ENCODE peak calls at places on chromosomes 11 and 22, in eight cellular contexts. F is Peyer's patch, K is tibial artery, D is GM13977, S is ovary, C is HCT116, H is lung, N is transverse colon. G is an unnamed sample.

GRCh38 chr11:83676061-83676460 is 389.9 kb upstream of the CCDC90B start:
- DNase-seq in F (no peak), K (no peak), D (no peak), S (no peak), C (no peak), H (no peak), N (no peak), G (no peak)

GRCh38 chr11:129731316-129731715 is 84.3 kb upstream of the TMEM45B start:
- DNase-seq in F (no peak), K (no peak), D (no peak), S (no peak), C (no peak), H (no peak), N (no peak), G (no peak)

GRCh38 chr22:48719978-48720661 is 1107.6 kb downstream of the BRD1 start:
- DNase-seq in F (no peak), K (peak), D (no peak), S (no peak), C (no peak), H (no peak), N (no peak), G (no peak)

GRCh38 chr22:46568102-46568809 is 30.8 kb upstream of the CELSR1 start:
- DNase-seq in F (no peak), K (no peak), D (no peak), S (no peak), C (no peak), H (no peak), N (no peak), G (no peak)

GRCh38 chr11:130527648-130528300 is 79.3 kb downstream of the ADAMTS15 start:
- DNase-seq in F (no peak), K (no peak), D (no peak), S (no peak), C (no peak), H (no peak), N (no peak), G (no peak)

GRCh38 chr11:13098067-13098466 is 89.0 kb downstream of the RASSF10 start:
- DNase-seq in F (no peak), K (no peak), D (no peak), S (no peak), C (no peak), H (no peak), N (no peak), G (no peak)

GRCh38 chr11:63427971-63428508 is 58.5 kb downstream of the SLC22A9 start:
- DNase-seq in F (no peak), K (no peak), D (no peak), S (no peak), C (no peak), H (no peak), N (no peak), G (no peak)

GRCh38 chr22:43252319-43252718 is 65.4 kb upstream of the TTLL12 start:
- DNase-seq in F (no peak), K (no peak), D (no peak), S (no peak), C (no peak), H (no peak), N (no peak), G (no peak)

GRCh38 chr22:44399196-44399837 is 86.6 kb upstream of the SHISAL1 start:
- DNase-seq in F (peak), K (peak), D (no peak), S (no peak), C (no peak), H (no peak), N (peak), G (no peak)

GRCh38 chr11:2269601-2270321 is 627 bp downstream of the ASCL2 start:
- DNase-seq in F (peak), K (peak), D (peak), S (peak), C (no peak), H (peak), N (peak), G (peak)

GRCh38 chr11:103257360-103257759 is 148.1 kb downstream of the DYNC2H1 start:
- DNase-seq in F (no peak), K (no peak), D (no peak), S (no peak), C (peak), H (no peak), N (no peak), G (no peak)

GRCh38 chr11:76237914-76238313 is 31.6 kb upstream of the WNT11 start:
- DNase-seq in F (no peak), K (no peak), D (no peak), S (no peak), C (peak), H (no peak), N (no peak), G (no peak)

GRCh38 chr11:34105079-34105956 is at the start of gene NAT10:
- DNase-seq in F (peak), K (peak), D (peak), S (peak), C (peak), H (peak), N (peak), G (peak)

GRCh38 chr22:48802576-48802975 is 1025.1 kb downstream of the BRD1 start:
- DNase-seq in F (no peak), K (no peak), D (no peak), S (no peak), C (no peak), H (no peak), N (no peak), G (no peak)

GRCh38 chr11:62444271-62444833 is 25.5 kb downstream of the SCGB1A1 start:
- DNase-seq in F (peak), K (peak), D (peak), S (peak), C (no peak), H (peak), N (peak), G (peak)

DNA sequence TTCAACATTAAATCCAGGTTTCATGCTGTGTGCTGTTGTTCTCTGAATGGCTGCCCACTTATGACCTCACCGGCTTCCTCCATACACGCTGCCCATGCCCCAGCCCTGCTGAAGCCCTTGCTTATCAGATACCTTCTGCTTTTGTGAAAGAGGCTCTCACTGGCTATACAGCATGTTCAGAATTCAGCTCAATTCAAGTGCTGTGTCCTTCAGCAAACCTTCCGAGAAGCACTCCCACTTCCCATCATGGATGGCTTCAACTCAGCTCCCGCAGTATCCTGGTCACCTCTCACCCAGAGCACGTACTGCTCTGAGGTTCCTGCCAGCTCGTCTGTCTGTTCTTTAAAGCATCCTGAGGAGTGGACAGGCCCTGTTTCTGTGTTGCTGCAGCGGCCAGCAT is 49.2 kb downstream of the PPFIA1 start:
- DNase-seq in F (no peak), K (no peak), D (no peak), S (no peak), C (no peak), H (peak), N (no peak), G (no peak)
- TF ChIP-seq CTCF in F (no peak), K (no peak), D (no peak), S (no peak), C (no peak), H (no peak), N (no peak), G (no peak)

DNA sequence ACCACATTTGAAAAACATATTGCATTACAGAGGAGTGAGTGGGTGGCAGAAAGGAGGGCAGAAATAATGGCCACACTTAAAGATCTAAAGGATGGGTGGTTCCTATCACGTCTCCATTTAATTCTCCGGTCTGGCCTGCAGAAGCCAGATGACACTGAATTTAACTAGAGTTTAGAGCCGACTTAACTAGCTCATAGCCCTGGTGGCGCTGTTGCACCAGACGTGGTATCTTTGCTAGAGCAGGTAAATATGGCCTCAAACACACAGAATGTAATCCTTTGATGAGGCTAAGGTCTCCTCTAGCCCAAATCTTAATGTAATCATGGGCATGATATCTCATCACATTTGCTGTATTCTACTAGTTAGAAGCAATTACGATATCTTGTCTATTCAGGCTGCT is 51.5 kb upstream of the GAL start:
- DNase-seq in F (peak), K (no peak), D (no peak), S (no peak), C (peak), H (no peak), N (peak), G (peak)
- TF ChIP-seq CTCF in F (no peak), K (no peak), D (peak), S (no peak), C (peak), H (no peak), N (peak), G (peak)

DNA sequence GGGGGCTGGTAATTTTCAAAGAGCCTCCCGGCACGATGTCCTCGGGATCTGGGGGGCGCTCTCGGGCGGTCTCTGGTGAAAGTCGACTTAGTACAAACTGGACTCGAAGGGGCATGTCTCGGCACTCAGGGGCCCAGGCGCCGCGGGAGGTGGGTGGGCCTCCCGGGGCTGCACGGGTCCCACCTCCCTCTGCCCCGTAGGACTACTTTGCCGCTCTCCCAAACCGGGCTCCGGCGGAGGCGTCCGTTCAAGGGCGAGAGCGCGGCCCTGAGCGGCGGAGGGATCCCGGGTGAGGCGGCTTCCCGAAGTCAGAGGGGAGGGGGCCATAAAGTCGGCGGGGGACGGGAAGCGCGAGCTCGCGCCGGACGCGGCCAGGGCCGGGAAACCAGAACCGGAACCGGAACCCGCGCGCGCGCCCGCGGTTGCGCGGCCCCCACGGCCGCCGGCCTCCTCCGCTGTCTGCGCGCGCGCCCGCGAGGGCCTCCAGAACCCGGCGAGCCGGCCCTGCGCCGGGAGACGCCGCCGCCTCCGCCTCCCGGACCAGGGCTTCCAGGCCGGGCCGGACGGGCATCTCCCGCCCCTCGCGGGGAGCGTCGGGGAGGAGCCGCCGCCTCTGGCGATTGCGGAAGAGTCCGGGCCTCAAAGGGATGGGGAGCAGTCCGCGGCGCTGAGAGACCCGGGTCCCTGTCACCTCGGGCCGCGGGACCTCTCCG is at the start of gene ARHGEF12:
- DNase-seq in F (peak), K (peak), D (peak), S (peak), C (peak), H (peak), N (peak), G (peak)
- TF ChIP-seq CTCF in F (peak), K (peak), D (peak), S (no peak), C (peak), H (no peak), N (peak), G (peak)

DNA sequence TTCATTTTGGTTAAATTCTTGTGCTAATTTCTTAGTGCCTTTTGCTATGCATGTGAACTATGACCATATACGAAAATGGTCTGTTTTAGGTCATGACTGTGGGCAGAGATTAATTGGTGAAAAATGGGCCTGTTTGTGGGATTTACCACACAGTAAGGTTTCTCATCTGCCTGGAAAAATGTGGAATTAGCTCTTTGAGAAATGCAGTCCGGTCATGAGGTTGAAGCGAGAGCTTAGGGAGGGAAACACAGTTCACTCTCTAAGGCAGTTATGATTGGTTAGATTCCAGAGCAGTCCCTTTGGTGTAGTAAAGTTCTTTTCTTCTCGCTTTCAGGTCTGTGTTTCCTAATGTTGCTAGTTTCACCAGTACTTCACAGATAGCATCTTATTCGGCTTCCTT is 1.2 kb upstream of the PDE3B start:
- DNase-seq in F (no peak), K (no peak), D (no peak), S (no peak), C (no peak), H (no peak), N (no peak), G (no peak)
- TF ChIP-seq CTCF in F (no peak), K (no peak), D (no peak), S (no peak), C (no peak), H (no peak), N (no peak), G (no peak)

DNA sequence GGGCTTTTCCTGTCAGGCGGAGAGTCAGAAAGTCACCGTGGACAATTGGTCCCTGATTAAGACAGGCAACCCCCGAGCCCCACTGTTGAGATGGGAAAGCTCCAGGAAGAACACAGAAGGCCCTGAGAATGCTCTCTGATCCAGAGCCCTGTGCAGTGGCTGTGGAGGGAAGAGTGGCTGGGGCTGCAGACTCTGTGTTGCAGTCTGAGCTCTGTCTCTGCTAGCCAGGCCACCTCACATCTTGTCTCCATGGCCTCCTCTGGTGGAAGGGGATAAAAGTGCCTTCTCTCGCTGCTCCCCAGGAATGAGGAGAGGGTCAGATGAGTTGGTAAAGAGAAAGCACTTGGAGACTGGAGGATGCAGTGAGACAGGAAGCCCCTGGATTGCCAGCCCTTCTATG is 141.2 kb downstream of the CEP164 start:
- DNase-seq in F (no peak), K (no peak), D (no peak), S (no peak), C (no peak), H (no peak), N (no peak), G (no peak)
- TF ChIP-seq CTCF in F (no peak), K (no peak), D (no peak), S (no peak), C (no peak), H (no peak), N (no peak), G (no peak)

GRCh38 chr22:40181323-40181722 is 3.6 kb downstream of the TNRC6B start:
- DNase-seq in F (no peak), K (no peak), D (no peak), S (no peak), C (no peak), H (no peak), N (no peak), G (no peak)

GRCh38 chr22:40180403-40180802 is 2.7 kb downstream of the TNRC6B start:
- DNase-seq in F (no peak), K (no peak), D (no peak), S (no peak), C (no peak), H (no peak), N (no peak), G (no peak)

GRCh38 chr22:40177738-40178416 is at the start of gene TNRC6B:
- DNase-seq in F (peak), K (peak), D (peak), S (peak), C (peak), H (peak), N (peak), G (peak)

GRCh38 chr22:40178417-40179409 is 988 bp downstream of the TNRC6B start:
- DNase-seq in F (peak), K (no peak), D (no peak), S (no peak), C (no peak), H (no peak), N (peak), G (no peak)

DNA sequence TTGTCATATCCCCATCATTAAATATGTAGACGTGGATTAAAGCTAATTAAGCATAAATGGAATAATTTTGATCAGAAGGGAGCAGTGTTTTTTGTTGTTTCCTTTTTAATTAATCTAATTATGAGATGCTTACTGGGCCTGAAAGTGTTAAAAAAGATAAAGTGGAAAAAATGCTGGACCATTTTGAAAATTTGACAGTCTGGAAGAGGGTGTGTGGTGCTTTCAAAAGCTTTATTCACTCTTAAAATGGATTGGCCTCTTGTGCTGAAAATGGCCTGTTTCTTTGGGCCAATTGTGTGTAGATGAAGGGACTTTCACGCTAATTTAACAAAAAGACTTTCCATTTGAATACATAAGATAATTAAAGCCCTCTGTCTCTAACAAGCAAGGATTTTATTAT is 1.8 kb downstream of the TNRC6B start:
- DNase-seq in F (no peak), K (no peak), D (no peak), S (no peak), C (no peak), H (no peak), N (no peak), G (no peak)
- TF ChIP-seq CTCF in F (no peak), K (no peak), D (no peak), S (no peak), C (no peak), H (no peak), N (no peak), G (no peak)

DNA sequence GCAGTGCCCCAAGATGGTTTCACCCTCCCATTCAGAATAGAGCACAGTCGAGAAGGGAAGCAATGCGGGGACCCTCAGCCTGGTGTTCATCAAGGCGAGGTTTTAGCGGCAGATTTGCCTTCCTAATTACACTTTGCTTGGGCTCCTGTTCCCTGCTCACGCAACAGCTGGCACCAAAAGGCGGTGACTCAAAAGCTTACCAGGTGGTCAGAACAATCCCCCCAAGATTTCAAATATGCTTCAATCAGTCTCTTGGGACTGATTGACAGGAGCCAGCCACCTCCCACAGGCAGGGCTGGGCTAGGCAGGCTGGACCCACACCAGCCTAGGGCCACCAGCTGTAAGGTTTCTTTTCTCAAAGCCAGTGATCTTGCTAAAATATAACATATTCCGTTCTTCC is 14.2 kb downstream of the IGSF9B start:
- DNase-seq in F (no peak), K (no peak), D (no peak), S (no peak), C (no peak), H (no peak), N (no peak), G (no peak)
- TF ChIP-seq CTCF in F (no peak), K (no peak), D (no peak), S (no peak), C (no peak), H (no peak), N (no peak), G (no peak)

G was measured in AG04450.